ENCODE peak calls at places on chromosomes 6 and 20, in six cellular contexts. B is prostate gland, P is GM06990, F is tibial nerve, K is PC-9, I is body of pancreas. Y is an unnamed sample.

GRCh38 chr6:53931086-53931485 is 136.3 kb downstream of the LRRC1 start:
- DNase-seq in B (no peak), P (no peak), F (no peak), K (no peak), I (no peak), Y (no peak)

GRCh38 chr6:30862156-30862875 is 22.0 kb upstream of the DDR1 start:
- DNase-seq in B (no peak), P (no peak), F (no peak), K (no peak), I (no peak), Y (no peak)

GRCh38 chr6:116764961-116765841 is at the start of gene FAM162B:
- DNase-seq in B (no peak), P (peak; percentile 9), F (peak; percentile 53), K (no peak), I (peak; percentile 13), Y (peak; percentile 79)

GRCh38 chr6:110039996-110040383 is 61.9 kb downstream of the GPR6 start:
- DNase-seq in B (no peak), P (peak; percentile 70), F (no peak), K (no peak), I (peak; percentile 18), Y (peak; percentile 64)

GRCh38 chr20:34037767-34038166 is 44.1 kb downstream of the RALY start:
- DNase-seq in B (no peak), P (no peak), F (no peak), K (no peak), I (no peak), Y (no peak)

GRCh38 chr6:166862978-166863530 is 93.3 kb downstream of the RNASET2 start:
- DNase-seq in B (no peak), P (no peak), F (no peak), K (no peak), I (no peak), Y (peak; percentile 17)

GRCh38 chr6:41462980-41463930 is 82.9 kb upstream of the FOXP4 start:
- DNase-seq in B (peak; percentile 63), P (no peak), F (peak; percentile 60), K (peak; percentile 37), I (peak; percentile 79), Y (peak; percentile 74)

GRCh38 chr6:2448826-2449571 is 203.6 kb upstream of the GMDS start:
- DNase-seq in B (peak; percentile 29), P (no peak), F (no peak), K (peak; percentile 59), I (peak; percentile 31), Y (peak; percentile 74)

GRCh38 chr20:37524859-37525708 is 2.6 kb downstream of the BLCAP start:
- DNase-seq in B (peak; percentile 66), P (no peak), F (no peak), K (peak; percentile 91), I (no peak), Y (no peak)

GRCh38 chr6:105263685-105264298 is 84.0 kb upstream of the POPDC3 start:
- DNase-seq in B (no peak), P (no peak), F (no peak), K (no peak), I (peak; percentile 18), Y (no peak)

GRCh38 chr20:408843-409696 is 971 bp downstream of the RBCK1 start:
- DNase-seq in B (no peak), P (peak; percentile 55), F (no peak), K (no peak), I (no peak), Y (no peak)

GRCh38 chr6:105116150-105116549 is 63.7 kb downstream of the POPDC3 start:
- DNase-seq in B (no peak), P (no peak), F (no peak), K (peak; percentile 22), I (no peak), Y (no peak)

GRCh38 chr6:36668601-36669390 is 9.7 kb upstream of the CDKN1A start:
- DNase-seq in B (no peak), P (no peak), F (no peak), K (no peak), I (no peak), Y (no peak)
- H3K4me3 ChIP-seq in B (no peak overlapping the region), P (no peak overlapping the region), F (no peak overlapping the region), K (no peak overlapping the region), I (no peak overlapping the region), Y (no peak overlapping the region)

DNA sequence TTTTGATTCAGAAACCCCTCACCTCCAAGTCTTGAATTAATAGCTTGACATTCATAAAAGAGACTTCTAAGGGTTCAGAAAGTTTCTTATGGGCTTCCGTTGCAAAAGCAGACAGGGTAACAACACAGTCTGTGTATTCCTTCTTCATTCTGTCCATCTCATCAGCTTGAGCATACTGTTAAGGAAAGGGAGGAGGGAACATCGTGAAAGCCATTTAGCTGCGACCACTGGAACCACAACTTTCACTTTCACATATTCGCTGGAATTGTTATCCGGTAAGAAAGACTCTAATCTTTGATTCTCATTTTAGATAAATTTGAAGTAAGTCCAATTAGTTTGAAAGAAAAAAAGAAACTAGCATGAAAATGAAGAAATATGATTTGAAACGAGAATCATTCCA is 174.4 kb downstream of the SYNE1 start:
- DNase-seq in B (no peak), P (no peak), F (no peak), K (no peak), I (no peak), Y (no peak)
- H3K4me3 ChIP-seq in B (no peak overlapping the region), P (no peak overlapping the region), F (no peak overlapping the region), K (no peak overlapping the region), I (no peak overlapping the region), Y (peak overlapping the region; percentile 4)

GRCh38 chr20:38897267-38897666 is 28.9 kb upstream of the FAM83D start:
- DNase-seq in B (no peak), P (no peak), F (no peak), K (no peak), I (no peak), Y (no peak)
- H3K4me3 ChIP-seq in B (no peak overlapping the region), P (no peak overlapping the region), F (no peak overlapping the region), K (no peak overlapping the region), I (no peak overlapping the region), Y (no peak overlapping the region)

DNA sequence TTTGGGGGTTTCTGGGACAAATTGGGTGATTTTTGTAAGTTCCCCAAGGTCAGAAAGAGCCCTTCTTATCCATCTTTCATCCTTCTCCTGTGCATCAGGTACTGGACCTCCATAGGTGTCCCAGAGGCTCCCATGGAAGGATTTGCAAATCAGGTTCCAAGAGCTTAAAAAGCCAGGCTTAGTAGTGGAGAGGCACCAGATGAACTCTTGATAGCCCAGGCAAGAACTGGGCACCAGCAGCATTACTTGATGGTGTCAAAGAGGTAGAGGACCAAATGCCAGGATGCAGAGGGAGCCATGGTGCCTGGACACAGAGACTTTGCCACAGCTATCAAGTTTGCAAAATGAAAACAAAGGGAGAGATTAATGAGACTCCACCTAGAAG is 20.9 kb upstream of the TRAM2 start:
- DNase-seq in B (no peak), P (no peak), F (no peak), K (no peak), I (no peak), Y (no peak)
- H3K4me3 ChIP-seq in B (no peak overlapping the region), P (no peak overlapping the region), F (no peak overlapping the region), K (no peak overlapping the region), I (no peak overlapping the region), Y (no peak overlapping the region)

DNA sequence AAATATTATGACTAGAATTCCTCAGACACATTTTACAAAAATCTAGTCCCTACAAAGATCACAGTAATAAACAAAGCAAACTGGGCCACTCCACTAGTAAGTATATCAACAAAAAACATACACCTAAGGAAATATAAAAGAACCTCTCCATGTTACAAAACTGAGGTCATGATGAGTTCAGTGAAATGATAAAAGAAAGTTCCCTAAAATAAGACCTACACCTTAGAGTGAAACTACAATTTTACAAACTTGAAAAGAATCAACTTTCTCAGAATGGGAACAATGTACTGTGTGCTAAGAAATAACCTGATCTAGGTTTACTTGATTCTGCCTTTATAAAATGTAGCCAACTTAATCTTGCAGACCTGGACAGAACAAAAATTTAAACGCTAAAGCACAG is 2.0 kb downstream of the RALGAPA2 start:
- DNase-seq in B (no peak), P (no peak), F (no peak), K (no peak), I (no peak), Y (no peak)
- H3K4me3 ChIP-seq in B (peak overlapping the region; percentile 91), P (peak overlapping the region; percentile 11), F (no peak overlapping the region), K (peak overlapping the region; percentile 92), I (no peak overlapping the region), Y (no peak overlapping the region)

GRCh38 chr6:89084542-89084941 is 4.0 kb downstream of the PNRC1 start:
- DNase-seq in B (no peak), P (no peak), F (no peak), K (no peak), I (no peak), Y (no peak)
- H3K4me3 ChIP-seq in B (no peak overlapping the region), P (no peak overlapping the region), F (no peak overlapping the region), K (no peak overlapping the region), I (no peak overlapping the region), Y (no peak overlapping the region)

GRCh38 chr20:18139832-18140231 is 2.2 kb downstream of the KAT14 start:
- DNase-seq in B (no peak), P (no peak), F (no peak), K (no peak), I (no peak), Y (no peak)
- H3K4me3 ChIP-seq in B (no peak overlapping the region), P (no peak overlapping the region), F (no peak overlapping the region), K (no peak overlapping the region), I (no peak overlapping the region), Y (no peak overlapping the region)

Y was measured in HAP-1.